ENCODE peak calls at places on chromosome 16, in five cellular contexts. P is stimulated activated CD8-positive, alpha-beta memory T cell treated with anti-CD3 and anti-CD28 coated beads, Interleukin-15, amount 100 ng/mL, for 24 hours; Q is AG08395; Y is HFFc6; U is RWPE1. R is an unnamed sample.
A peak's percentile ranks its signal among the peaks of the same experiment; 100 is the strongest.

GRCh38 chr16:82713778-82714177 is 87.0 kb downstream of the CDH13 start:
- DNase-seq in P (no peak), Q (no peak), Y (no peak), U (no peak), R (no peak)

GRCh38 chr16:2178321-2179106 is 17.9 kb downstream of the CASKIN1 start:
- DNase-seq in P (peak; percentile 31), Q (peak; percentile 10), Y (no peak), U (no peak), R (no peak)

GRCh38 chr16:63975669-63976068 is 1146.2 kb downstream of the CDH11 start:
- DNase-seq in P (no peak), Q (no peak), Y (no peak), U (no peak), R (no peak)

GRCh38 chr16:14125708-14126107 is 54.6 kb downstream of the MRTFB start:
- DNase-seq in P (no peak), Q (no peak), Y (no peak), U (no peak), R (no peak)

GRCh38 chr16:67207857-67208524 is 9.1 kb downstream of the ELMO3 start:
- DNase-seq in P (no peak), Q (peak; percentile 84), Y (peak; percentile 74), U (peak; percentile 42), R (no peak)

GRCh38 chr16:48330133-48330846 is 54.9 kb downstream of the SIAH1 start:
- DNase-seq in P (no peak), Q (no peak), Y (no peak), U (no peak), R (no peak)

GRCh38 chr16:18933501-18933900 is 7.3 kb upstream of the SMG1 start:
- DNase-seq in P (no peak), Q (no peak), Y (no peak), U (no peak), R (no peak)

GRCh38 chr16:88945473-88945872 is 31.5 kb downstream of the CBFA2T3 start:
- DNase-seq in P (no peak), Q (no peak), Y (no peak), U (no peak), R (no peak)

GRCh38 chr16:57981636-57982035 is 10.7 kb upstream of the CNGB1 start:
- DNase-seq in P (no peak), Q (no peak), Y (no peak), U (no peak), R (no peak)

GRCh38 chr16:12110361-12111107 is 134.0 kb downstream of the SNX29 start:
- DNase-seq in P (no peak), Q (no peak), Y (no peak), U (no peak), R (no peak)

GRCh38 chr16:83606486-83607030 is 201.2 kb upstream of the HSBP1 start:
- DNase-seq in P (no peak), Q (no peak), Y (no peak), U (no peak), R (no peak)

GRCh38 chr16:67968440-67969285 is at the start of gene SLC12A4:
- DNase-seq in P (peak; percentile 76), Q (peak; percentile 96), Y (peak; percentile 44), U (peak; percentile 92), R (peak; percentile 83)

GRCh38 chr16:84356591-84357116 is 11.7 kb upstream of the ATP2C2 start:
- DNase-seq in P (no peak), Q (no peak), Y (no peak), U (peak; percentile 62), R (no peak)

GRCh38 chr16:71807905-71808592 is 585 bp downstream of the AP1G1 start:
- DNase-seq in P (no peak), Q (peak; percentile 28), Y (no peak), U (peak; percentile 31), R (peak; percentile 55)

GRCh38 chr16:53457670-53458069 is 23.4 kb downstream of the RBL2 start:
- DNase-seq in P (peak; percentile 20), Q (no peak), Y (no peak), U (no peak), R (peak; percentile 14)

GRCh38 chr16:88941051-88941932 is 35.7 kb downstream of the CBFA2T3 start:
- DNase-seq in P (no peak), Q (no peak), Y (no peak), U (no peak), R (peak; percentile 57)

GRCh38 chr16:65414284-65414984 is 292.6 kb upstream of the CDH11 start:
- DNase-seq in P (no peak), Q (peak; percentile 86), Y (peak; percentile 89), U (peak; percentile 64), R (no peak)

GRCh38 chr16:85524365-85524629 is 88.8 kb upstream of the GSE1 start:
- DNase-seq in P (no peak), Q (no peak), Y (no peak), U (no peak), R (no peak)